ENCODE peak calls at places on chromosomes 11 and 22, in six cellular contexts. S is fibroblast of the aortic adventitia, V is suprapubic skin, N is fibroblast of pulmonary artery, R is Caco-2, W is Peyer's patch. H is an unnamed sample.

GRCh38 chr11:130049260-130049659 is 20.4 kb upstream of the APLP2 start:
- DNase-seq in R (no peak), V (no peak), N (no peak), W (no peak), S (peak), H (no peak)

GRCh38 chr11:102807921-102808320 is 10.0 kb upstream of the MMP1 start:
- DNase-seq in V (no peak), S (no peak), W (peak), N (no peak), R (peak), H (no peak)

GRCh38 chr11:105613183-105613582 is 3.3 kb downstream of the GRIA4 start:
- DNase-seq in S (no peak), R (no peak), N (no peak), W (no peak), V (no peak), H (no peak)

GRCh38 chr22:21009638-21010425 is 5.1 kb upstream of the P2RX6 start:
- DNase-seq in R (peak), N (peak), V (no peak), S (peak), W (no peak), H (no peak)

GRCh38 chr11:12606597-12606996 is 67.6 kb upstream of the TEAD1 start:
- DNase-seq in S (peak), W (no peak), V (no peak), R (no peak), N (peak), H (no peak)

GRCh38 chr11:32440920-32441319 is 5.6 kb upstream of the WT1 start:
- DNase-seq in R (no peak), V (no peak), N (no peak), W (no peak), S (no peak), H (no peak)

GRCh38 chr22:26949193-26949592 is 291.8 kb downstream of the MIAT start:
- DNase-seq in V (no peak), W (no peak), N (peak), S (peak), R (peak), H (no peak)

GRCh38 chr22:44181033-44181911 is 547 bp downstream of the PARVG start:
- DNase-seq in S (no peak), R (no peak), N (no peak), W (peak), V (no peak), H (no peak)

GRCh38 chr11:61429346-61429690 is 457 bp downstream of the CPSF7 start:
- DNase-seq in R (peak), N (peak), V (no peak), S (peak), W (peak), H (peak)

GRCh38 chr11:122711831-122712378 is 56.4 kb downstream of the UBASH3B start:
- DNase-seq in S (peak), V (no peak), R (no peak), N (peak), W (peak), H (no peak)

GRCh38 chr11:108253176-108253575 is 30.3 kb downstream of the ATM start:
- DNase-seq in N (peak), S (peak), R (no peak), V (no peak), W (no peak), H (no peak)

GRCh38 chr11:102118937-102119336 is 8.7 kb downstream of the YAP1 start:
- DNase-seq in S (no peak), W (no peak), V (no peak), R (no peak), N (no peak), H (no peak)

GRCh38 chr11:103257360-103257759 is 148.1 kb downstream of the DYNC2H1 start:
- DNase-seq in S (peak), R (no peak), N (peak), V (no peak), W (no peak), H (no peak)

GRCh38 chr11:35751664-35752061 is 89.1 kb downstream of the TRIM44 start:
- DNase-seq in R (no peak), S (no peak), V (no peak), N (no peak), W (no peak), H (no peak)

GRCh38 chr22:17436981-17437410 is 67.7 kb downstream of the CECR2 start:
- DNase-seq in V (no peak), W (no peak), R (no peak), N (no peak), S (no peak), H (no peak)

GRCh38 chr11:96854425-96854824 is 464.6 kb downstream of the JRKL start:
- DNase-seq in N (no peak), W (no peak), R (no peak), V (no peak), S (no peak), H (no peak)

GRCh38 chr11:2745511-2745910 is 45.7 kb upstream of the KCNQ1OT1 start:
- DNase-seq in N (no peak), V (no peak), R (peak), S (no peak), W (no peak), H (no peak)

GRCh38 chr22:28822930-28823481 is 22.6 kb upstream of the XBP1 start:
- DNase-seq in R (peak), N (no peak), V (no peak), W (no peak), S (no peak), H (no peak)

GRCh38 chr11:135073444-135073843 is 661.4 kb upstream of the B3GAT1 start:
- DNase-seq in S (no peak), V (no peak), R (no peak), W (no peak), N (no peak), H (no peak)

GRCh38 chr11:22715971-22716370 is 49.6 kb downstream of the GAS2 start:
- DNase-seq in N (no peak), R (no peak), S (no peak), W (no peak), V (no peak), H (no peak)

GRCh38 chr11:117220568-117220967 is 11.3 kb downstream of the PCSK7 start:
- DNase-seq in V (no peak), S (no peak), R (no peak), N (peak), W (no peak), H (no peak)

GRCh38 chr11:83713701-83714100 is 427.5 kb upstream of the CCDC90B start:
- DNase-seq in W (no peak), N (no peak), R (no peak), V (no peak), S (no peak), H (no peak)

GRCh38 chr11:131423715-131424114 is 53.3 kb downstream of the NTM start:
- DNase-seq in W (no peak), V (no peak), R (peak), S (no peak), N (no peak), H (no peak)

GRCh38 chr11:120744016-120744994 is 232.8 kb downstream of the GRIK4 start:
- DNase-seq in W (no peak), R (no peak), S (no peak), N (no peak), V (no peak), H (no peak)

GRCh38 chr22:29635734-29636357 is 32.4 kb downstream of the NF2 start:
- DNase-seq in S (peak), W (no peak), R (no peak), N (peak), V (no peak), H (no peak)

GRCh38 chr11:126969865-126970479 is 30.6 kb downstream of the KIRREL3 start:
- DNase-seq in W (no peak), V (no peak), N (peak), R (no peak), S (peak), H (no peak)

GRCh38 chr11:118705111-118705741 is 25.8 kb upstream of the TREH start:
- DNase-seq in N (no peak), R (no peak), V (no peak), W (peak), S (no peak), H (no peak)

GRCh38 chr22:27581688-27582087 is 219.9 kb downstream of the MN1 start:
- DNase-seq in S (peak), N (peak), R (no peak), V (peak), W (peak), H (no peak)

GRCh38 chr11:123173040-123173855 is 21.8 kb downstream of the CLMP start:
- DNase-seq in R (no peak), S (peak), V (no peak), W (no peak), N (peak), H (no peak)

GRCh38 chr11:75703709-75704237 is 13.9 kb upstream of the MOGAT2 start:
- DNase-seq in V (no peak), R (no peak), S (no peak), W (no peak), N (no peak), H (no peak)

GRCh38 chr11:20238712-20239111 is 78.4 kb upstream of the DBX1 start:
- DNase-seq in N (no peak), W (peak), S (no peak), R (no peak), V (no peak), H (no peak)

GRCh38 chr11:17859552-17859951 is 125.0 kb downstream of the KCNC1 start:
- DNase-seq in N (no peak), R (no peak), S (no peak), V (no peak), W (no peak), H (no peak)

GRCh38 chr11:17853280-17853679 is 118.7 kb downstream of the KCNC1 start:
- DNase-seq in N (no peak), W (no peak), R (no peak), S (no peak), V (no peak), H (no peak)

GRCh38 chr11:17851697-17852096 is 117.1 kb downstream of the KCNC1 start:
- DNase-seq in V (no peak), W (no peak), R (no peak), N (no peak), S (no peak), H (no peak)

GRCh38 chr11:17852246-17852645 is 117.7 kb downstream of the KCNC1 start:
- DNase-seq in S (no peak), R (no peak), N (no peak), V (no peak), W (no peak), H (no peak)

DNA sequence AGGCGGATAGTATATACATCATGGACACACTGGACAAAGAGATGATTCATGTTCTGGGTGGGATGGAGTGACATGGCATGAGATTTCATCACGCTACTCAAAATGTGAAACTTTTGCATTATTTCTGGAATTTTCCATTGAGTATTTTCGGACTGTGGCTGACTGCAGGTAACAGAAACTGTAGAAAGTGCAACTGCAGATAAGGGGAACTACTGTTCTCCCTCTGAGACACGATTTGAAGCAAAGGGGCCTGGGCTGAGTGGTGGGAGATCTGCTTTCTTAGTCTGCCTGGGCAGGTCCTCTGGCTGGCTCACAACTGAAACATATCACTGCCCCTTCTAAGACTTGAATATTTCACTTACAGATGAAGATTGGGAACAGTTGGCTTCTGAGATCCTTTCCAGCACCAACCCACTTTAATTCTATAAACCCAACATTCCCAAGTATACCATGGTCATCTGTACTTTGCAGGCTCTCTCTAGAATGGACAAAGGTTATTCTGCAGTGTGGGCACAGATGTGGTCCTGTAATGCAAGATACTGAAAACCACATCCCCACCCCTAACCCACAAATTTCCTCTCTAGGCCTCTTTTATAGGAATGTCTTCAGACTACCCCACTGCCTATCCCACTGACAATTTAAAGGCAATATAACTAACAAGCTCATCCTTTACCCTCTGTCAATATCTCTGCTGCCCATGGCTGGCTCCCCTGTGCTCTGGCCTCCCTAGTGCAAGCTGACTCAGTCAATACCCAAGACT is 121.1 kb downstream of the KCNC1 start:
- DNase-seq in N (no peak), V (no peak), W (no peak), S (no peak), R (no peak), H (no peak)
- TF ChIP-seq CTCF in N (no peak), V (no peak), W (no peak), S (no peak), R (no peak), H (no peak)

GRCh38 chr11:21323617-21324016 is 654.2 kb downstream of the NELL1 start:
- DNase-seq in R (no peak), S (no peak), V (no peak), N (no peak), W (no peak), H (no peak)
- TF ChIP-seq CTCF in R (peak), S (no peak), V (no peak), N (no peak), W (no peak), H (peak)

DNA sequence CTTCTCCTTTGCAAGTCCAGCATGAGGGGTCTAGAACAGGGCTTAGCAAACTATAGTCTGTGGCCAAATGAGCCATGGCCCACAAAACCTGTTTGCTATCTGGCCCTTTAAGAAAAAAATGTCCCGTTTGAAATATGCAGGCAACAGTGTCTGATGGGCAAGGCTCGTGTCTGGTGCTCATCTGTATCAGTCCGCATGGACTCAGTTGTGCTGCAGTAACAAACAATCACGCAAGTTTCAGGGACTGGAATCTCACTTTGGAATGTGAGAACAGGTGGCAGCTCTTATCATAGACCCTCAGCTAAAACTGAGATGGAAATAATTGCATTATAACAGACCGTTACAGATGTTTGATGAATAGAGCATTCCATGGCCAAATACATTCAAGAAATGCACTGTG is 19.1 kb upstream of the PVALB start:
- DNase-seq in R (no peak), N (no peak), S (no peak), W (no peak), V (no peak), H (no peak)
- TF ChIP-seq CTCF in R (no peak), N (no peak), S (no peak), W (no peak), V (no peak), H (no peak)

DNA sequence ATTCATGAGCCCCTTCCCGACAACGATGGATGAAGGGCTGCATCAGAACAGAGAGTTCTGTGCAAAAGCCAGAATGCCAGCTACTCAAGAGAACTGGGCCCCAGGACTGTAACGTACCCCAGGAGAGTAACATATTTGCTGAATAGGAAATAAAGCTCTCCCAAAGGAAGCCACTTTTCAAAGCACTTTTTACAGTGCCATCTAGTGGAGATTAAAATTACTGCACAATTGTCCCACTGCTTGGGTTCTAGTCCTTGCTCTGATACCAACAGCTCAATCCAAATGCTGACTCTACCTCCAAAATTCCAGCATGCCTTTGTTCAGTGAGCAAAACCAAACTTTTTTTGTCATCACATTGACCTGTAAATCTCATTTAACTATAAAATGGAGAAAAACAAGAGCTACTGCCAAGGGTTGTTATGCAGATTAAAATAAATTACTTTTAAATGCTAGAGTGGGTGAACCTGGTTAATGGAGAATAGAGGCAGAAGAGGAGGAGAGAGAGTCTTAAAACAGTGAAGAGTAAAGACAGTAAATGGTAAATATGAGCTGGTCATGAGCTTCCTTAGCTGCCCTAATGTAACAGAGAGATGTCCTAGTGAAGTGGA is 87.6 kb upstream of the FSHB start:
- DNase-seq in V (no peak), N (peak), W (no peak), R (no peak), S (peak), H (no peak)
- TF ChIP-seq CTCF in V (no peak), N (peak), W (peak), R (peak), S (peak), H (peak)

DNA sequence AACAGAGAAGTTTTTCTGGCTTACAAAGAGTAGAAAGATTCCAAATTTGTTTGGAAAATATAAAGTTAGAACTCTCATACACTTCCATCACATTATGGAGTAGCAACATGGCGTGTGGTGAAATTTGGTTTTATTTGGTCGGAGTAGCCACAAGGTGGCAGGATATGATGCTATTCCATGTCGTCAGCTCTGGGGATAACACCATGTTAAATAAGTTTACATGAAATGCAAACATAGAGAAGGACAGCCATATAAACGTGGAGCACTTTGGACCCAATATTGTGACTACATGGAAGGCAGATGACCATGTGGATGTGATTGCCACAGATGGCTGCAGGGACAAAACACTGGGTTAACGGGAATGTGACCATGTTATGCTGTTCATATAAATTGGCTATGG is 21.1 kb downstream of the OR5M11 start:
- DNase-seq in S (no peak), W (peak), R (no peak), V (no peak), N (no peak), H (no peak)
- TF ChIP-seq CTCF in S (no peak), W (peak), R (peak), V (no peak), N (no peak), H (peak)

GRCh38 chr11:68313574-68314202 is 1.3 kb downstream of the LRP5 start:
- DNase-seq in S (peak), R (peak), W (no peak), N (no peak), V (no peak), H (no peak)
- TF ChIP-seq CTCF in S (no peak), R (no peak), W (no peak), N (no peak), V (no peak), H (no peak)

GRCh38 chr11:91513734-91514133 is 710.9 kb upstream of the FAT3 start:
- DNase-seq in R (no peak), V (no peak), W (no peak), S (no peak), N (no peak), H (no peak)
- TF ChIP-seq CTCF in R (peak), V (no peak), W (no peak), S (no peak), N (no peak), H (peak)

DNA sequence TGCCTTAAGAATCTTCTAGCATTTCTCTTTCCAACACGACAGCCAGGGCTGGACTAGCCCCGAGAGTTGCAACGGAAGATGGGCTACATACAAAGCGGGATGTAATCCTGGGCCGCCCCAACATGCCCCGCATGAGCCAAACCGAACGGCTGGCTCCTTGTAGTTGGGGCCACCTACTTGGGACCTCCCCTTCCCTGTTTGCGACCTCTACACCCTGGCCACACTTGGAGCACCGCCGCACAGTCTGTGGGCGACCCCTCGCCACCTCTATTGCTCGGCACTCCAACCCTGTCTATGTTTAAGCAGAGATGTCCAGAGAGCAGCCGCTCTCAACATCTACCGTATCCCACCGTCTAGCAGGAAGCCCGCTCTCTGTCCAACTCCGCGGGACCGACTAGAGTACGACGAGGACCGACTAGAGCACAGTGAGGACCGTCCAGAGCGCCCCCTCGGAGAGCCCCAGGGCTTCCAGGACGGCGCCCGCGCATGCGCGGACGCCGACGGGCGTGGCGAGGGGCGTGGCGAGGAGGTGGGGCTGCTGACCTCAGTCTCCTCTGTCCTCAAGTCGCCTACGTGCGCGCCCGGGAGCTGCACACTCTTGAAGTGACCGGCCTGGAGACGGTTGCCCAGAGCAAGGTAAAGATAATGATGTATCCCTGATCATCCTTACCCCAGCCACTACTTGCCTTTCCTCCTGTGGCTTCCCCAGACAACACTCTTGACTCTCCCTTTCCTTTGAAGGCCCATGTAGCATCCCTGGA is 32.3 kb downstream of the NEAT1 start:
- DNase-seq in V (peak), R (peak), N (peak), S (peak), W (peak), H (no peak)
- TF ChIP-seq CTCF in V (no peak), R (peak), N (no peak), S (no peak), W (no peak), H (no peak)

DNA sequence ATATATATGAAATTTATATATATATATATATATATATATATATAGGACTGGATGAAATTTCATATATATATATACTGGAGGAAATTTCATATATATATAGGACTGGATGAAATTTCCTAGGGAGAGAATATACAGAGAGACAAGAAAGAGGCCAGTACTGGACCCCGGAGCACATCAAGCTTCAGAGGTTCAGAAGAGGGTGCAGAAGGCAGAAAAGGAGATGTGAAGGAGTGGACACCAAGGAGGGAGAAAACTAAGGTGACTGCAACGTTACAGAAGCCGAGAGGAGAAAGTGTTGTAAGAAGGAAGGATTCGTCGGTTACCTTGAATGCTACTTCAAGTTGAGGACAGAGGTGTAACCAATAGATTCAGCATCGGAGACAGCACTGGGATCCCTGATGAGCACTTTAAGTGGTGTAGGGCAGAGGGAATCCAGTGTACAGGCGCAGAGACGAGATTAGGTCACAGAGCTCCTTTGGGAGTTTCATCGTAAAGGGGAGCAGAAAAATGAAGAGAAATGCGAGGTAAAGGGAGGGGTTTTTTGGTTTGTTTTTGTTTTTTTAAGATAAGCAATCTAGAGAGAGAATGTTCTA is 8.5 kb upstream of the TPH1 start:
- DNase-seq in R (no peak), S (no peak), W (no peak), N (no peak), V (no peak), H (no peak)
- TF ChIP-seq CTCF in R (no peak), S (no peak), W (no peak), N (no peak), V (no peak), H (no peak)

H was measured in type B pancreatic cell.